ENCODE peak calls at places on chromosomes 7 and 10, in five cellular contexts. One of them, this sample, is unnamed. For H3K27me3, the result is how much of the 10 kb centered on the place peaks cover.

GRCh38 chr10:132984801-132985545 is 42.6 kb upstream of the CFAP46 start:
- DNase-seq in left lung: no peak
- DNase-seq in mammary epithelial cell: no peak
- DNase-seq in CD8-positive, alpha-beta T cell: no peak
- DNase-seq in lower lobe of right lung: peak
- DNase-seq in this sample: no peak

GRCh38 chr10:52050429-52051047 is 263.5 kb upstream of the DKK1 start:
- DNase-seq in mammary epithelial cell: no peak
- DNase-seq in lower lobe of right lung: no peak
- DNase-seq in CD8-positive, alpha-beta T cell: no peak
- DNase-seq in left lung: no peak
- DNase-seq in this sample: no peak

GRCh38 chr10:104650072-104650471 is 9.0 kb downstream of the SORCS3 start:
- DNase-seq in mammary epithelial cell: no peak
- DNase-seq in lower lobe of right lung: no peak
- DNase-seq in CD8-positive, alpha-beta T cell: no peak
- DNase-seq in left lung: no peak
- DNase-seq in this sample: no peak

GRCh38 chr7:106060394-106060920 is 51.7 kb downstream of the SYPL1 start:
- DNase-seq in lower lobe of right lung: no peak
- DNase-seq in mammary epithelial cell: no peak
- DNase-seq in left lung: no peak
- DNase-seq in CD8-positive, alpha-beta T cell: no peak
- DNase-seq in this sample: no peak

GRCh38 chr10:12041766-12042408 is 722 bp downstream of the UPF2 start:
- DNase-seq in CD8-positive, alpha-beta T cell: no peak
- DNase-seq in left lung: peak
- DNase-seq in mammary epithelial cell: peak
- DNase-seq in lower lobe of right lung: no peak
- DNase-seq in this sample: no peak

GRCh38 chr7:11959121-11959520 is 127.1 kb upstream of the THSD7A start:
- DNase-seq in left lung: no peak
- DNase-seq in mammary epithelial cell: no peak
- DNase-seq in lower lobe of right lung: no peak
- DNase-seq in CD8-positive, alpha-beta T cell: no peak
- DNase-seq in this sample: no peak

GRCh38 chr10:63247771-63248170 is 114.6 kb downstream of the NRBF2 start:
- DNase-seq in lower lobe of right lung: no peak
- DNase-seq in mammary epithelial cell: no peak
- DNase-seq in left lung: no peak
- DNase-seq in CD8-positive, alpha-beta T cell: no peak
- DNase-seq in this sample: no peak

GRCh38 chr7:150379590-150380379 is 655 bp downstream of the ZNF775 start:
- DNase-seq in lower lobe of right lung: no peak
- DNase-seq in left lung: no peak
- DNase-seq in CD8-positive, alpha-beta T cell: no peak
- DNase-seq in mammary epithelial cell: peak
- DNase-seq in this sample: no peak

GRCh38 chr10:29636178-29636577 is 1.4 kb upstream of the SVIL start:
- DNase-seq in CD8-positive, alpha-beta T cell: no peak
- DNase-seq in lower lobe of right lung: no peak
- DNase-seq in left lung: no peak
- DNase-seq in mammary epithelial cell: peak
- DNase-seq in this sample: no peak

GRCh38 chr10:1638889-1639418 is 98.4 kb downstream of the ADARB2 start:
- DNase-seq in CD8-positive, alpha-beta T cell: no peak
- DNase-seq in mammary epithelial cell: no peak
- DNase-seq in lower lobe of right lung: no peak
- DNase-seq in left lung: no peak
- DNase-seq in this sample: peak

GRCh38 chr7:7223250-7223649 is 40.9 kb downstream of the C1GALT1 start:
- DNase-seq in left lung: no peak
- DNase-seq in mammary epithelial cell: no peak
- DNase-seq in CD8-positive, alpha-beta T cell: no peak
- DNase-seq in lower lobe of right lung: no peak
- DNase-seq in this sample: no peak

GRCh38 chr7:55019691-55020480 is 1.1 kb downstream of the EGFR start:
- DNase-seq in CD8-positive, alpha-beta T cell: no peak
- DNase-seq in left lung: no peak
- DNase-seq in mammary epithelial cell: peak
- DNase-seq in lower lobe of right lung: peak
- DNase-seq in this sample: no peak

GRCh38 chr10:23965123-23965522 is 243.8 kb upstream of the KIAA1217 start:
- DNase-seq in left lung: no peak
- DNase-seq in CD8-positive, alpha-beta T cell: no peak
- DNase-seq in lower lobe of right lung: no peak
- DNase-seq in mammary epithelial cell: no peak
- DNase-seq in this sample: no peak

GRCh38 chr7:154440058-154440457 is 387.9 kb downstream of the DPP6 start:
- DNase-seq in mammary epithelial cell: no peak
- DNase-seq in lower lobe of right lung: no peak
- DNase-seq in CD8-positive, alpha-beta T cell: no peak
- DNase-seq in left lung: no peak
- DNase-seq in this sample: no peak

GRCh38 chr7:66896441-66896840 is 24.6 kb upstream of the TMEM248 start:
- DNase-seq in left lung: no peak
- DNase-seq in CD8-positive, alpha-beta T cell: no peak
- DNase-seq in lower lobe of right lung: no peak
- DNase-seq in mammary epithelial cell: peak
- DNase-seq in this sample: no peak

GRCh38 chr7:21767300-21767900 is 178.3 kb downstream of the CDCA7L start:
- DNase-seq in mammary epithelial cell: peak
- DNase-seq in left lung: no peak
- DNase-seq in CD8-positive, alpha-beta T cell: no peak
- DNase-seq in lower lobe of right lung: no peak
- DNase-seq in this sample: no peak

GRCh38 chr10:12512292-12513002 is 163.1 kb downstream of the CAMK1D start:
- DNase-seq in lower lobe of right lung: no peak
- DNase-seq in mammary epithelial cell: no peak
- DNase-seq in CD8-positive, alpha-beta T cell: no peak
- DNase-seq in left lung: no peak
- DNase-seq in this sample: peak

GRCh38 chr10:101069441-101069840 is 7.7 kb downstream of the KAZALD1 start:
- DNase-seq in CD8-positive, alpha-beta T cell: no peak
- DNase-seq in mammary epithelial cell: no peak
- DNase-seq in lower lobe of right lung: no peak
- DNase-seq in left lung: no peak
- DNase-seq in this sample: no peak

GRCh38 chr7:19522486-19522885 is 186.4 kb downstream of the POLR1F start:
- DNase-seq in lower lobe of right lung: no peak
- DNase-seq in CD8-positive, alpha-beta T cell: no peak
- DNase-seq in mammary epithelial cell: peak
- DNase-seq in left lung: no peak
- DNase-seq in this sample: no peak

GRCh38 chr10:105837951-105838350 is 1196.9 kb downstream of the SORCS3 start:
- DNase-seq in mammary epithelial cell: peak
- DNase-seq in lower lobe of right lung: no peak
- DNase-seq in left lung: no peak
- DNase-seq in CD8-positive, alpha-beta T cell: no peak
- DNase-seq in this sample: no peak

GRCh38 chr10:7622969-7623368 is 43.8 kb downstream of the ITIH5 start:
- DNase-seq in left lung: no peak
- DNase-seq in mammary epithelial cell: no peak
- DNase-seq in lower lobe of right lung: no peak
- DNase-seq in CD8-positive, alpha-beta T cell: no peak
- DNase-seq in this sample: no peak

DNA sequence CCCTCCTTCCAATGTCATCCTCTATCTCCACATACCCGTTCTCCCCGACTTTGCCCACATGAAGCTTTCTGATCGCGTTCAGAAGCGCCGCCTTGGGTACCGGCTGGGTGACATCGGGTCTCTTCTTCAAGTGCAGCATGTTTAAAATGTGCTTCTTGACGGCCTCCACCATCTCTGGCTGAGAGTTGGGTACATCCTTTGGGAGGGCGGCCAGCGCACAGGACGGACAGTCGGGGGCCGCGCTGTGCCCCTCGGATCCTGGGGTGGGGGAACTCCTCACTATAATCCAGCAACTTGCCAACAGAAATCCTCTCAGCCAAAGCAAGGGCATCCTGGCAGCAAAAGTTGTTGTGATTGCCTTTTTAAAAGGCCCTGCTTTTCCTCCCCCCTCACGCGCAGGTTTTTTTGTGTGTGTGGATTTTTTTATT is 2.8 kb downstream of the INHBA start:
- DNase-seq in mammary epithelial cell: no peak
- DNase-seq in lower lobe of right lung: no peak
- DNase-seq in CD8-positive, alpha-beta T cell: no peak
- DNase-seq in left lung: no peak
- DNase-seq in this sample: no peak
- H3K4me3 ChIP-seq in mammary epithelial cell: peak
- H3K4me3 ChIP-seq in lower lobe of right lung: peak
- H3K4me3 ChIP-seq in CD8-positive, alpha-beta T cell: no peak
- H3K4me3 ChIP-seq in left lung: peak
- H3K4me3 ChIP-seq in this sample: peak

GRCh38 chr7:69622014-69622818 is 23.9 kb downstream of the AUTS2 start:
- DNase-seq in lower lobe of right lung: no peak
- DNase-seq in mammary epithelial cell: no peak
- DNase-seq in CD8-positive, alpha-beta T cell: no peak
- DNase-seq in left lung: no peak
- DNase-seq in this sample: no peak

GRCh38 chr7:69622960-69623359 is 24.7 kb downstream of the AUTS2 start:
- DNase-seq in CD8-positive, alpha-beta T cell: no peak
- DNase-seq in left lung: no peak
- DNase-seq in lower lobe of right lung: no peak
- DNase-seq in mammary epithelial cell: no peak
- DNase-seq in this sample: no peak

GRCh38 chr7:69624842-69625637 is 26.8 kb downstream of the AUTS2 start:
- DNase-seq in lower lobe of right lung: no peak
- DNase-seq in mammary epithelial cell: no peak
- DNase-seq in CD8-positive, alpha-beta T cell: no peak
- DNase-seq in left lung: no peak
- DNase-seq in this sample: no peak

GRCh38 chr7:69625798-69626197 is 27.5 kb downstream of the AUTS2 start:
- DNase-seq in CD8-positive, alpha-beta T cell: no peak
- DNase-seq in left lung: no peak
- DNase-seq in mammary epithelial cell: no peak
- DNase-seq in lower lobe of right lung: no peak
- DNase-seq in this sample: no peak

GRCh38 chr7:69624431-69624830 is 26.2 kb downstream of the AUTS2 start:
- DNase-seq in left lung: no peak
- DNase-seq in mammary epithelial cell: no peak
- DNase-seq in CD8-positive, alpha-beta T cell: no peak
- DNase-seq in lower lobe of right lung: no peak
- DNase-seq in this sample: no peak
- H3K27me3 ChIP-seq in left lung: under half
- H3K27me3 ChIP-seq in mammary epithelial cell: under half
- H3K27me3 ChIP-seq in CD8-positive, alpha-beta T cell: under half
- H3K27me3 ChIP-seq in lower lobe of right lung: under half
- H3K27me3 ChIP-seq in this sample: under half

GRCh38 chr10:113538131-113538530 is 14.7 kb upstream of the HABP2 start:
- DNase-seq in lower lobe of right lung: no peak
- DNase-seq in mammary epithelial cell: no peak
- DNase-seq in left lung: no peak
- DNase-seq in CD8-positive, alpha-beta T cell: no peak
- DNase-seq in this sample: no peak
- TF ChIP-seq CTCF in lower lobe of right lung: no peak
- TF ChIP-seq CTCF in mammary epithelial cell: no peak
- TF ChIP-seq CTCF in left lung: no peak
- TF ChIP-seq CTCF in CD8-positive, alpha-beta T cell: no peak
- TF ChIP-seq CTCF in this sample: no peak

GRCh38 chr7:148921189-148921588 is 37.1 kb upstream of the EZH2 start:
- DNase-seq in mammary epithelial cell: no peak
- DNase-seq in CD8-positive, alpha-beta T cell: no peak
- DNase-seq in left lung: no peak
- DNase-seq in lower lobe of right lung: no peak
- DNase-seq in this sample: no peak
- H3K4me3 ChIP-seq in mammary epithelial cell: no peak
- H3K4me3 ChIP-seq in CD8-positive, alpha-beta T cell: no peak
- H3K4me3 ChIP-seq in left lung: no peak
- H3K4me3 ChIP-seq in lower lobe of right lung: no peak
- H3K4me3 ChIP-seq in this sample: no peak

GRCh38 chr7:72211175-72211574 is 201.0 kb downstream of the CALN1 start:
- DNase-seq in left lung: no peak
- DNase-seq in mammary epithelial cell: no peak
- DNase-seq in lower lobe of right lung: no peak
- DNase-seq in CD8-positive, alpha-beta T cell: no peak
- DNase-seq in this sample: no peak
- H3K27me3 ChIP-seq in left lung: under half
- H3K27me3 ChIP-seq in mammary epithelial cell: under half
- H3K27me3 ChIP-seq in lower lobe of right lung: under half
- H3K27me3 ChIP-seq in CD8-positive, alpha-beta T cell: under half
- H3K27me3 ChIP-seq in this sample: under half

DNA sequence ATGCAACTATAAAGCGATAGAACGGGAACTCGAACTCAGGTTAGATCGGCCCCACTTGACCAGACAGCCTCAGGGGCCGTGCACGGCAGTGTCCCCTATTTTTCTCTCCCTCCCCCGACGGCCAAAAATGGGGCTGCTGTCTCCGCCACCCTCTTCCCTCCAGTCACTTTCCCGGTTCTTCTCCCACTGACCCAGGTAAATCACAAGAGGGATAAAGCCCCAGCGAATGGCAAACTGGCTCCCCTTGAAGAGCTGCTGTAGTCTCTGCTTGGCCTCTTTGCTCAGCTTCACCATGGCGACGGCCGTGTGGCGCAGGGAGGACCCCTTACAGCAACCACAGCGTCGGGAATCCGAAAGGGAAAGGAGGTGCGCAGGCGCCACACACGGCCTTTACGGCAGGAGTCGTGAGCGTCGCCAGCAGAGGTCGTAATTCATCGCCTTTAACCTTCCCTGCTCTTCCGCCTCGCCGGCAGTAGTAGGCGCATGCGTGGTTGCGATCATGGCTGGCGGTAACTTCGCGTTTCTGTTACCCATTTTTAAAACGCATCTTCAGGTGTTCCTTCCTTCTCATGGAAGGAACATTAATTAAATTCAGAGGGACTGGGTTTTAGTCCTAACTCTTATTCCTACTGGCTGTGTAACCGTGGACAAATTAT is at the start of gene TOMM7:
- DNase-seq in lower lobe of right lung: peak
- DNase-seq in left lung: peak
- DNase-seq in mammary epithelial cell: peak
- DNase-seq in CD8-positive, alpha-beta T cell: peak
- DNase-seq in this sample: peak
- TF ChIP-seq CTCF in lower lobe of right lung: peak
- TF ChIP-seq CTCF in left lung: peak
- TF ChIP-seq CTCF in mammary epithelial cell: peak
- TF ChIP-seq CTCF in CD8-positive, alpha-beta T cell: no peak
- TF ChIP-seq CTCF in this sample: peak

GRCh38 chr10:65030263-65030662 is 1509.1 kb downstream of the REEP3 start:
- DNase-seq in left lung: no peak
- DNase-seq in CD8-positive, alpha-beta T cell: no peak
- DNase-seq in lower lobe of right lung: no peak
- DNase-seq in mammary epithelial cell: no peak
- DNase-seq in this sample: no peak

GRCh38 chr10:65033957-65034356 is 1512.8 kb downstream of the REEP3 start:
- DNase-seq in CD8-positive, alpha-beta T cell: no peak
- DNase-seq in lower lobe of right lung: no peak
- DNase-seq in mammary epithelial cell: no peak
- DNase-seq in left lung: no peak
- DNase-seq in this sample: no peak

GRCh38 chr10:65032867-65033769 is 1511.9 kb downstream of the REEP3 start:
- DNase-seq in lower lobe of right lung: no peak
- DNase-seq in mammary epithelial cell: no peak
- DNase-seq in CD8-positive, alpha-beta T cell: no peak
- DNase-seq in left lung: no peak
- DNase-seq in this sample: no peak
- H3K4me3 ChIP-seq in lower lobe of right lung: no peak
- H3K4me3 ChIP-seq in mammary epithelial cell: no peak
- H3K4me3 ChIP-seq in CD8-positive, alpha-beta T cell: no peak
- H3K4me3 ChIP-seq in left lung: no peak
- H3K4me3 ChIP-seq in this sample: no peak